ENCODE peak calls at places on chromosomes 16 and 17, in five cellular contexts. O is HCT116, G is sigmoid colon, J is spleen, E is SK-N-SH. T is an unnamed sample.

GRCh38 chr17:79941088-79942010 is 94.3 kb downstream of the TBC1D16 start:
- DNase-seq in O (no peak), G (peak; percentile 60), J (peak; percentile 59), E (no peak), T (no peak)

GRCh38 chr17:6098050-6098449 is 27.9 kb downstream of the WSCD1 start:
- DNase-seq in O (no peak), G (peak; percentile 27), J (peak; percentile 15), E (no peak), T (no peak)

GRCh38 chr16:70775399-70775798 is 25.6 kb downstream of the VAC14 start:
- DNase-seq in O (no peak), G (no peak), J (peak; percentile 47), E (no peak), T (no peak)

GRCh38 chr17:29933379-29933778 is 3.4 kb upstream of the SSH2 start:
- DNase-seq in O (peak; percentile 28), G (no peak), J (no peak), E (no peak), T (no peak)

GRCh38 chr17:45270828-45271418 is 9.0 kb upstream of the SPATA32 start:
- DNase-seq in O (no peak), G (no peak), J (peak; percentile 86), E (peak; percentile 68), T (no peak)

GRCh38 chr17:39634384-39634871 is 2.5 kb upstream of the STARD3 start:
- DNase-seq in O (no peak), G (no peak), J (no peak), E (peak; percentile 74), T (no peak)

GRCh38 chr17:41483531-41483930 is 2.6 kb upstream of the KRT35 start:
- DNase-seq in O (no peak), G (no peak), J (no peak), E (no peak), T (no peak)

GRCh38 chr17:77124192-77124908 is 16.4 kb upstream of the SEC14L1 start:
- DNase-seq in O (peak; percentile 79), G (no peak), J (no peak), E (no peak), T (peak; percentile 65)

GRCh38 chr17:10114931-10115535 is 83.4 kb downstream of the GAS7 start:
- DNase-seq in O (no peak), G (peak; percentile 98), J (peak; percentile 95), E (peak; percentile 75), T (peak; percentile 69)

GRCh38 chr17:31736855-31737625 is 122.0 kb downstream of the COPRS start:
- DNase-seq in O (no peak), G (peak; percentile 79), J (no peak), E (no peak), T (no peak)

DNA sequence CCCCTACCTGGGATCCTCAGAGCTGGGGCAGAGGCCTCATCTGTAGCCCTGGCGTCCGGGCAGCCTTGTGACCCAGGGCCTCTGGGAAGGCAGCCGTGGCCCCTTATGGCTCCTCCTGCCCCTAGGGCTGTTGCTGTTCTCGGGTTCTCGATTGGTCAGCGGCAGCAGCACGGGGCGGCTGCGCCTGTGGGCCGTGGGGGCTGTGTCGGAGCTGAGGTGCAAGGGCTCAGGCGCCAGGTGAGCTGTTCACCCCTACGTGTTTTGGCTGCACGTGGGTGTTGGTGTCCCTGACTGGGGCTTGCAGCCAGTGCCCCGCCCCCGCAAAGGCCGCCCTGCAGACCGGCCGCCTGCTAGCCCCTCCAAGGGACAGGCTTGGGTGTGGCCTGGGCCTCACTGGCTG is 5.8 kb upstream of the RHOT2 start:
- DNase-seq in O (no peak), G (no peak), J (no peak), E (no peak), T (no peak)
- TF ChIP-seq POLR2AphosphoS5 in O (no peak), G (no peak), J (no peak), E (no peak), T (no peak)

GRCh38 chr16:50677351-50677750 is 3.8 kb downstream of the SNX20 start:
- DNase-seq in O (no peak), G (no peak), J (peak; percentile 73), E (peak; percentile 48), T (no peak)
- H3K36me3 ChIP-seq in O (no peaks in the 10 kb centered on the region), G (no peaks in the 10 kb centered on the region), J (peaks cover 74% of the 10 kb centered on the region), E (no peaks in the 10 kb centered on the region), T (peaks cover 16% of the 10 kb centered on the region)

GRCh38 chr17:63203652-63204051 is 237.6 kb downstream of the TANC2 start:
- DNase-seq in O (no peak), G (no peak), J (no peak), E (no peak), T (no peak)
- H3K27ac ChIP-seq in O (no peak overlapping the region), G (no peak overlapping the region), J (no peak overlapping the region), E (no peak overlapping the region), T (no peak overlapping the region)

DNA sequence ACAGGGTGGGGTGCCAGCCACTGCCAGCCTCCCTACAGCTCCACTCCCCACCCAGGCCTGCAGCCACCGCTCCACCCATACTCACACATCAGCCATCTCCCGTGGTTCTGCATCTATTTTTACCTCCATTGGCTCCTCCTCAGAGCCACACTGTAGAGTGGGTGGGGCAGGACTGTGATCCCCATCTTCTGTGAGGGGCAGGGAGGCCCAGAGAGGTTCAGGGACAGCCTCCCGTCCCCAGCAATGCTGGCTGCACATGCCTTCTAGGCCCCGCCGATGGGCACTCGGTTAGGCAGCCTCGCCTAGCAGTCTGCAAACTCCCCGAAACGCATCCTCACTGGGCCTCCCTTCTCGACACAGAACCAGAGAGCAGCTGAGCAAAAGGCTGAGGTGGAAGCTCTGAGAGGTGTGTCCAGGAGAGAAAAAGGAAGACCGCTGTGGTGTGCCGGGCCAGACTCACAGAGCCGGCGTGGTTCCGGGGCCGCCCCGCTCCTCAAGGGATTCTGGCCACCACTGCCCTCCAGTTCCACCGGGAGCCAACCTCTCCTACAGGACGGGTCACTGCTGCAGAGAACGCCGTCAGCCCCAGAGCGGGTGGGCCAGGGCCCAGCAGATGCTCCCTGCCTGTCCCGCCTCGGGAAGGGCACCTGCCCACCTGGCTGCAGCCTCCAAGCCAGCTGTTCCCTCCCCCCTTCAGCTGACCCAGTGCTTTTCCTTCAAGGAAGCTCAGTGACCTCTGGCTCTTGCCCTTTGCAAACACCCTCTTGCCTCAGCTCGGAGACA is 71.8 kb downstream of the ABR start:
- DNase-seq in O (no peak), G (no peak), J (peak; percentile 84), E (no peak), T (no peak)
- TF ChIP-seq POLR2AphosphoS5 in O (no peak), G (no peak), J (no peak), E (no peak), T (no peak)

GRCh38 chr17:50946891-50947843 is 81.0 kb upstream of the TOB1 start:
- DNase-seq in O (no peak), G (peak; percentile 63), J (no peak), E (no peak), T (no peak)

GRCh38 chr17:50947844-50948514 is 81.8 kb upstream of the TOB1 start:
- DNase-seq in O (no peak), G (peak; percentile 86), J (peak; percentile 81), E (peak; percentile 91), T (peak; percentile 96)

GRCh38 chr17:50948711-50949110 is 82.6 kb upstream of the TOB1 start:
- DNase-seq in O (no peak), G (no peak), J (no peak), E (no peak), T (no peak)

GRCh38 chr17:50950002-50950877 is 84.1 kb upstream of the TOB1 start:
- DNase-seq in O (peak; percentile 88), G (peak; percentile 91), J (peak; percentile 92), E (peak; percentile 86), T (peak; percentile 81)

GRCh38 chr17:50949128-50950001 is 83.2 kb upstream of the TOB1 start:
- DNase-seq in O (no peak), G (peak; percentile 71), J (no peak), E (no peak), T (no peak)
- H3K36me3 ChIP-seq in O (no peaks in the 10 kb centered on the region), G (no peaks in the 10 kb centered on the region), J (no peaks in the 10 kb centered on the region), E (no peaks in the 10 kb centered on the region), T (no peaks in the 10 kb centered on the region)

T was measured in stomach.